ENCODE peak calls at places on chromosomes 5 and 9, in four cellular contexts. One of them, this sample, is unnamed.

GRCh38 chr5:67234671-67235176 is 38.1 kb upstream of the CD180 start:
- DNase-seq in PC-9: peak
- DNase-seq in psoas muscle: peak
- DNase-seq in uterus: no peak
- DNase-seq in this sample: no peak

GRCh38 chr5:123125953-123126352 is 36.9 kb downstream of the PRDM6 start:
- DNase-seq in PC-9: no peak
- DNase-seq in uterus: no peak
- DNase-seq in psoas muscle: no peak
- DNase-seq in this sample: no peak

GRCh38 chr9:36976371-36977030 is 57.6 kb downstream of the PAX5 start:
- DNase-seq in psoas muscle: no peak
- DNase-seq in PC-9: peak
- DNase-seq in uterus: no peak
- DNase-seq in this sample: no peak

GRCh38 chr9:73780916-73781315 is 629.3 kb downstream of the ANXA1 start:
- DNase-seq in psoas muscle: no peak
- DNase-seq in uterus: no peak
- DNase-seq in PC-9: no peak
- DNase-seq in this sample: no peak

GRCh38 chr5:154342211-154342610 is 103.6 kb upstream of the SAP30L start:
- DNase-seq in psoas muscle: no peak
- DNase-seq in uterus: no peak
- DNase-seq in PC-9: no peak
- DNase-seq in this sample: no peak

GRCh38 chr5:176775409-176775808 is 35.0 kb upstream of the UNC5A start:
- DNase-seq in uterus: no peak
- DNase-seq in psoas muscle: no peak
- DNase-seq in PC-9: no peak
- DNase-seq in this sample: no peak

GRCh38 chr5:137218471-137218870 is 280.7 kb downstream of the SPOCK1 start:
- DNase-seq in uterus: no peak
- DNase-seq in psoas muscle: no peak
- DNase-seq in PC-9: peak
- DNase-seq in this sample: no peak

GRCh38 chr5:91383956-91384300 is 811 bp upstream of the ARRDC3 start:
- DNase-seq in psoas muscle: no peak
- DNase-seq in uterus: no peak
- DNase-seq in PC-9: no peak
- DNase-seq in this sample: no peak

GRCh38 chr5:173451031-173451430 is 122.8 kb upstream of the STC2 start:
- DNase-seq in uterus: no peak
- DNase-seq in psoas muscle: no peak
- DNase-seq in PC-9: no peak
- DNase-seq in this sample: no peak

GRCh38 chr9:107733530-107733907 is 243.9 kb upstream of the KLF4 start:
- DNase-seq in PC-9: no peak
- DNase-seq in psoas muscle: peak
- DNase-seq in uterus: peak
- DNase-seq in this sample: peak

GRCh38 chr5:168706655-168707069 is 127.5 kb upstream of the PANK3 start:
- DNase-seq in psoas muscle: no peak
- DNase-seq in PC-9: peak
- DNase-seq in uterus: no peak
- DNase-seq in this sample: peak

GRCh38 chr5:131488463-131488862 is 146.6 kb downstream of the RAPGEF6 start:
- DNase-seq in uterus: no peak
- DNase-seq in psoas muscle: no peak
- DNase-seq in PC-9: no peak
- DNase-seq in this sample: no peak

GRCh38 chr9:135443811-135444470 is 35.6 kb upstream of the PPP1R26 start:
- DNase-seq in uterus: no peak
- DNase-seq in psoas muscle: no peak
- DNase-seq in PC-9: no peak
- DNase-seq in this sample: no peak

GRCh38 chr9:13279284-13280162 is at the start of gene MPDZ:
- DNase-seq in psoas muscle: peak
- DNase-seq in PC-9: peak
- DNase-seq in uterus: peak
- DNase-seq in this sample: peak

GRCh38 chr9:8924529-8924928 is 1125.0 kb upstream of the DMAC1 start:
- DNase-seq in psoas muscle: no peak
- DNase-seq in uterus: no peak
- DNase-seq in PC-9: no peak
- DNase-seq in this sample: no peak

GRCh38 chr5:179228341-179229121 is 116.7 kb downstream of the ADAMTS2 start:
- DNase-seq in PC-9: no peak
- DNase-seq in uterus: peak
- DNase-seq in psoas muscle: peak
- DNase-seq in this sample: peak

GRCh38 chr5:175690586-175690985 is 32.7 kb downstream of the HRH2 start:
- DNase-seq in PC-9: no peak
- DNase-seq in uterus: no peak
- DNase-seq in psoas muscle: peak
- DNase-seq in this sample: peak

GRCh38 chr5:148186248-148187003 is 16.4 kb upstream of the SPINK6 start:
- DNase-seq in PC-9: no peak
- DNase-seq in psoas muscle: no peak
- DNase-seq in uterus: no peak
- DNase-seq in this sample: no peak

GRCh38 chr5:45521067-45521466 is 175.1 kb downstream of the HCN1 start:
- DNase-seq in uterus: no peak
- DNase-seq in PC-9: peak
- DNase-seq in psoas muscle: no peak
- DNase-seq in this sample: no peak

GRCh38 chr5:155726267-155726666 is 600.7 kb upstream of the SGCD start:
- DNase-seq in psoas muscle: no peak
- DNase-seq in PC-9: no peak
- DNase-seq in uterus: no peak
- DNase-seq in this sample: no peak

GRCh38 chr9:87885484-87886189 is 3.0 kb downstream of the SPATA31E1 start:
- DNase-seq in PC-9: no peak
- DNase-seq in uterus: no peak
- DNase-seq in psoas muscle: no peak
- DNase-seq in this sample: no peak

GRCh38 chr5:40679998-40680681 is 425 bp downstream of the PTGER4 start:
- DNase-seq in psoas muscle: no peak
- DNase-seq in PC-9: no peak
- DNase-seq in uterus: peak
- DNase-seq in this sample: no peak

GRCh38 chr5:128791312-128791711 is 174.0 kb upstream of the SLC27A6 start:
- DNase-seq in uterus: no peak
- DNase-seq in psoas muscle: no peak
- DNase-seq in PC-9: no peak
- DNase-seq in this sample: no peak

GRCh38 chr9:24245988-24246387 is 299.7 kb downstream of the IZUMO3 start:
- DNase-seq in psoas muscle: no peak
- DNase-seq in PC-9: no peak
- DNase-seq in uterus: no peak
- DNase-seq in this sample: no peak

GRCh38 chr5:62692946-62693713 is 114.5 kb downstream of the LRRC70 start:
- DNase-seq in PC-9: no peak
- DNase-seq in psoas muscle: no peak
- DNase-seq in uterus: no peak
- DNase-seq in this sample: no peak

DNA sequence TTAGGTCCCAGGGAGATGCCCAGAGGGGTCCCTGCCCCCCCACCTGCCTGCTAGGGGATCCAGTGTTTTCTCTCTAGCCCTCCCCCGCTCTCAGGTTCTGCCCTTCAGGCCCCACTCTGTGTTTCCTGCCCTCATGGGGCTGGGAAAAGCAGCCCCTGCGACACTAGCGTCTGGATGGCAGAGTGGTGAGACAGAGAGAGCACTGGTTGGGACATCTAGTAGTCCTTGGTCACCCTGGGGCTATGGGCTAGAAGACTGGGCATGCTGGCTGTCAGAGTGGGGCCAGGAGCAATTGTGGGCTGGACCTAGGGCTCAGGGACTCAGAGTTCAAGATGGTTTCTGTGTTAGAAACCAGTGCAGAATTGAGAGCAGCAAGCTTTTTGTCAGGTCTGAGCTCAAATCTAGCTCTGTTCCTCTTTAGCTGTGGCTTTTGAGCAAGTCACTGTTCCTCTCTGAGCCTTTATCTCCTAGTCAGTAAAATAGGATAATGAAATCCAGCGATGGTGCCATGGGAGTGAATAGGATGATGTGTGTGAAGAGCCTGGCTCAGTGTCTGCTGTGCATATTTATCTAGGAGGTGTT is 39.0 kb downstream of the RGS3 start:
- DNase-seq in uterus: no peak
- DNase-seq in PC-9: no peak
- DNase-seq in psoas muscle: no peak
- DNase-seq in this sample: no peak
- H3K4me3 ChIP-seq in uterus: peak
- H3K4me3 ChIP-seq in PC-9: no peak
- H3K4me3 ChIP-seq in psoas muscle: peak
- H3K4me3 ChIP-seq in this sample: peak

GRCh38 chr5:150710165-150710564 is 9.3 kb upstream of the RBM22 start:
- DNase-seq in PC-9: no peak
- DNase-seq in uterus: no peak
- DNase-seq in psoas muscle: no peak
- DNase-seq in this sample: no peak
- TF ChIP-seq CTCF in PC-9: peak
- TF ChIP-seq CTCF in uterus: no peak
- TF ChIP-seq CTCF in psoas muscle: peak
- TF ChIP-seq CTCF in this sample: no peak

GRCh38 chr5:74334434-74335364 is 305.8 kb downstream of the ENC1 start:
- DNase-seq in uterus: no peak
- DNase-seq in PC-9: no peak
- DNase-seq in psoas muscle: no peak
- DNase-seq in this sample: no peak
- H3K4me3 ChIP-seq in uterus: no peak
- H3K4me3 ChIP-seq in PC-9: no peak
- H3K4me3 ChIP-seq in psoas muscle: no peak
- H3K4me3 ChIP-seq in this sample: no peak

DNA sequence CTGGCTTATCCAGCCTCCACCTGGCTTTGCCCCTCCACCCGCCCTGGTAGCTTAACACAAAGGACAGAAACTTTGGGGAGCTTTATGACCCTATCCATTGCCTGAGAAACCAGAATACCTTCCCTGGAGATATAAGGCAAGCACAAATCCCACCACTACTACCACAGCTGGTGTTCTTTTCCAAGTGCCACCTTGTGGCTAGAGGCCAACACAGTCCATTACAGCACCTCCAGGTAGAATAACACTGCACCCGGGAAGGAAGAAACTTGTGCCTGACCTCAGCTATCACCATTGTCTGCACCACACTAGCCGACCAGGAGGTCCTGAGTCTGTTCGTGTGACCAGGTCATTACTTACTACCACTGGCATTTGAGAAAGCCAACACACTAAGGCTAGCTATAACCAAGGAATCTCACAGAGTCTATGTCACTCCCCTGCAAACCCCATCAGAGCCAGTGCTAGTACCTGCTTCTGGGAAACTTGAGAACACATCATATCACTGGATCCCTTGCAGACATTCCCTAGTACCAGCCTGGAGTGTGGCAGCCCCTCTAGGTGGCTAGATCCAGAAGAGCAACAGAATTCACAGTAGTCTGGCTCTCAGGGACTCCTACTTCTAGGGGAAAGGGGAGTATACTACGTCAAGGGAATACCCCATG is 74.0 kb upstream of the RUSC2 start:
- DNase-seq in psoas muscle: no peak
- DNase-seq in PC-9: no peak
- DNase-seq in uterus: no peak
- DNase-seq in this sample: no peak
- TF ChIP-seq CTCF in psoas muscle: no peak
- TF ChIP-seq CTCF in PC-9: no peak
- TF ChIP-seq CTCF in uterus: no peak
- TF ChIP-seq CTCF in this sample: no peak